ENCODE peak calls at places on chromosome 22, in nine cellular contexts. J, K, Q, V, I, S, Z, L and E are unnamed samples.

GRCh38 chr22:48940266-48940987 is 887.2 kb downstream of the BRD1 start:
- DNase-seq in J (no peak), K (no peak), Q (no peak), V (peak), I (no peak), S (no peak), Z (no peak), L (no peak), E (peak)

GRCh38 chr22:22684605-22685561 is 40.5 kb downstream of the GGTLC2 start:
- DNase-seq in J (no peak), K (no peak), Q (peak), V (no peak), I (no peak), S (peak), Z (no peak), L (peak), E (no peak)

GRCh38 chr22:19799322-19800190 is 39.0 kb downstream of the TBX1 start:
- DNase-seq in J (no peak), K (no peak), Q (no peak), V (no peak), I (peak), S (peak), Z (no peak), L (peak), E (peak)

GRCh38 chr22:22773979-22774738 is 113.5 kb upstream of the IGLL5 start:
- DNase-seq in J (no peak), K (no peak), Q (no peak), V (no peak), I (no peak), S (no peak), Z (no peak), L (no peak), E (no peak)

GRCh38 chr22:20559174-20559760 is 51.9 kb downstream of the MED15 start:
- DNase-seq in J (no peak), K (no peak), Q (no peak), V (no peak), I (no peak), S (no peak), Z (no peak), L (no peak), E (no peak)

GRCh38 chr22:49449377-49449776 is 378.3 kb downstream of the BRD1 start:
- DNase-seq in J (no peak), K (no peak), Q (no peak), V (no peak), I (no peak), S (no peak), Z (no peak), L (no peak), E (no peak)

GRCh38 chr22:50326959-50327710 is at the start of gene DENND6B:
- DNase-seq in J (peak), K (peak), Q (peak), V (peak), I (peak), S (peak), Z (peak), L (peak), E (peak)

GRCh38 chr22:49551446-49551845 is 276.2 kb downstream of the BRD1 start:
- DNase-seq in J (no peak), K (no peak), Q (no peak), V (peak), I (no peak), S (no peak), Z (no peak), L (no peak), E (peak)

GRCh38 chr22:26722159-26722558 is 64.8 kb downstream of the MIAT start:
- DNase-seq in J (no peak), K (no peak), Q (no peak), V (no peak), I (no peak), S (peak), Z (no peak), L (peak), E (no peak)

GRCh38 chr22:17774206-17774927 is at the start of gene BID:
- DNase-seq in J (peak), K (peak), Q (peak), V (peak), I (peak), S (peak), Z (no peak), L (peak), E (no peak)

GRCh38 chr22:25219948-25220442 is 556 bp downstream of the CRYBB2 start:
- DNase-seq in J (no peak), K (no peak), Q (no peak), V (no peak), I (no peak), S (no peak), Z (no peak), L (no peak), E (no peak)

GRCh38 chr22:33853200-33854097 is 66.8 kb downstream of the LARGE1 start:
- DNase-seq in J (no peak), K (no peak), Q (peak), V (peak), I (peak), S (peak), Z (peak), L (peak), E (no peak)

GRCh38 chr22:44497904-44498242 is at the start of gene RTL6:
- DNase-seq in J (no peak), K (no peak), Q (no peak), V (no peak), I (no peak), S (peak), Z (no peak), L (no peak), E (no peak)

GRCh38 chr22:45008853-45009751 is 703 bp downstream of the PHF21B start:
- DNase-seq in J (no peak), K (no peak), Q (peak), V (no peak), I (no peak), S (no peak), Z (no peak), L (peak), E (no peak)

GRCh38 chr22:47592791-47593190 is 830.3 kb downstream of the TBC1D22A start:
- DNase-seq in J (no peak), K (no peak), Q (no peak), V (peak), I (no peak), S (no peak), Z (no peak), L (no peak), E (no peak)

GRCh38 chr22:22931557-22932270 is 44.1 kb downstream of the IGLL5 start:
- DNase-seq in J (no peak), K (no peak), Q (no peak), V (no peak), I (no peak), S (no peak), Z (no peak), L (no peak), E (no peak)

GRCh38 chr22:49976439-49977175 is 16.0 kb downstream of the PIM3 start:
- DNase-seq in J (no peak), K (no peak), Q (no peak), V (peak), I (no peak), S (no peak), Z (no peak), L (no peak), E (no peak)

GRCh38 chr22:43554259-43554636 is 142.4 kb downstream of the MPPED1 start:
- DNase-seq in J (no peak), K (no peak), Q (no peak), V (no peak), I (no peak), S (no peak), Z (no peak), L (no peak), E (no peak)

GRCh38 chr22:19109198-19110063 is 12.8 kb downstream of the DGCR2 start:
- DNase-seq in J (peak), K (peak), Q (peak), V (peak), I (no peak), S (peak), Z (no peak), L (peak), E (no peak)

GRCh38 chr22:46462726-46463371 is 74.6 kb downstream of the CELSR1 start:
- DNase-seq in J (no peak), K (no peak), Q (no peak), V (no peak), I (no peak), S (peak), Z (no peak), L (peak), E (no peak)

DNA sequence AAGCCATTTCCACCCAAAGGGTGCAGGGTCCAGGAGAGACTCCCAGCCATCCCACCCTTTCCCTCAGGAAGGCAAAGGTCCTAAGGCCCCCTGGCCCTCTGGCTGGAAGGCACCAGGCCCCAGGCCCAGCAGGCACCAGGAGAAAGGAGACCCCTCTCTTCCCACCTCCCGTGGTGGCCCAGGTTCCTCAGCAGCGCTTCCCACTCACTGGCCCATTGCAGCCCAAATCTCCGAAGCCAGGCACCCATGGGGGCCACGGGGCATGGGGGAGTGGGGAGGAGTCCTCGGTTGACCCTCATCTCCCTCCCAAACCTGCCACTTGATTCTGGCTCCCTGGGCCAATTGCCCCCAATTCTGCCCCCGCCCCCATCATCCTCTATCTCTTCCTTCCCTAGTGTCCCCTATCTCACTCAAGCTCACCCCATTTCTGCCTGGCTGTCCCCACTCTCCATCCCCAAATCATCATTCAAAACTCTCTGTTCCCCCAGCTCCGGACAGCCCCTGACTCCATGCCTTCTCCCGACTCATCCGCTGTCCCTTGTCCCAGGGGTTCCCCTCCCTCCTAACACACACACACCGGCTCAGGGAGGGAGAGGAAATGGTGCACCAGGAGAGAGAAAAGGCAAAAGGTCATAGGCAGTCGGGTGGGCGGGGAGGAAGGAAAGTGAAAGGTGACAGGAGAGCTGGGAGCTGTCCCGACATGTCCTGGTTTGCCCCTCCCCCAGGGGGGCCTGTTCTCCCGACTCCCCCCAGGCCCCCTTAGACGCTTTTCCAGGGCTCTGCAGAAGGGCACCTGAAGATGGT is 1.2 kb downstream of the LIF start:
- DNase-seq in J (no peak), K (no peak), Q (peak), V (no peak), I (no peak), S (no peak), Z (no peak), L (no peak), E (no peak)
- H3K4me3 ChIP-seq in J (peak), K (peak), Q (peak), V (peak), I (peak), S (peak), Z (peak), L (peak), E (peak)

GRCh38 chr22:40239345-40239683 is 61.6 kb downstream of the TNRC6B start:
- DNase-seq in J (no peak), K (no peak), Q (no peak), V (no peak), I (no peak), S (no peak), Z (no peak), L (no peak), E (no peak)
- H3K4me3 ChIP-seq in J (no peak), K (no peak), Q (no peak), V (no peak), I (no peak), S (no peak), Z (no peak), L (no peak), E (no peak)

GRCh38 chr22:29329581-29329980 is 14.1 kb upstream of the RASL10A start:
- DNase-seq in J (no peak), K (no peak), Q (no peak), V (no peak), I (no peak), S (no peak), Z (no peak), L (no peak), E (no peak)
- H3K4me3 ChIP-seq in J (no peak), K (no peak), Q (no peak), V (no peak), I (no peak), S (no peak), Z (no peak), L (no peak), E (no peak)

GRCh38 chr22:37404126-37404525 is 23.2 kb downstream of the ELFN2 start:
- DNase-seq in J (no peak), K (no peak), Q (no peak), V (no peak), I (no peak), S (no peak), Z (no peak), L (no peak), E (no peak)

GRCh38 chr22:37403267-37403960 is 23.9 kb downstream of the ELFN2 start:
- DNase-seq in J (no peak), K (no peak), Q (no peak), V (no peak), I (no peak), S (no peak), Z (no peak), L (no peak), E (no peak)

GRCh38 chr22:37401401-37401859 is 25.8 kb downstream of the ELFN2 start:
- DNase-seq in J (no peak), K (no peak), Q (no peak), V (no peak), I (peak), S (peak), Z (no peak), L (peak), E (no peak)

GRCh38 chr22:37401861-37402506 is 25.3 kb downstream of the ELFN2 start:
- DNase-seq in J (no peak), K (no peak), Q (no peak), V (no peak), I (no peak), S (no peak), Z (no peak), L (peak), E (no peak)

DNA sequence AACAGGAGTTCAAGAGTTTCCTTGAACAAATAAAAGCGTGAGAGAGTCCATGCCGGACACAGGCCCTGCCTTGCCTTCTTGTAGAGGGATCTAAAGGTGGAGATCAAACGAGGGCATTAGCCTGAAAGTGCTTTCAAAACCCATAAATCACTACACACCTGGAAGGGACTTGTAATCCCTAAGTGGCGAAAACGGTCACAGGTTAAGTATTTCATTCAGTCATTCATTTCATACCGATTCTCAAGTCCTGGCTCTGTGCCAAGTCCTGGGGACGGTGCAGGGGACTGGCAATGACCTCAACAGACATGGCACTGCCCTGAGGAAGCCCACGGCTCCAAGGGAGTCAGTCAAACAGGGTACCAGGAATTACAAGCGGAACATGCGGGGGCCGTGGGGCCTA is 26.6 kb downstream of the ELFN2 start:
- DNase-seq in J (no peak), K (no peak), Q (no peak), V (no peak), I (no peak), S (no peak), Z (no peak), L (no peak), E (no peak)
- H3K4me3 ChIP-seq in J (no peak), K (no peak), Q (no peak), V (no peak), I (no peak), S (no peak), Z (no peak), L (no peak), E (no peak)

DNA sequence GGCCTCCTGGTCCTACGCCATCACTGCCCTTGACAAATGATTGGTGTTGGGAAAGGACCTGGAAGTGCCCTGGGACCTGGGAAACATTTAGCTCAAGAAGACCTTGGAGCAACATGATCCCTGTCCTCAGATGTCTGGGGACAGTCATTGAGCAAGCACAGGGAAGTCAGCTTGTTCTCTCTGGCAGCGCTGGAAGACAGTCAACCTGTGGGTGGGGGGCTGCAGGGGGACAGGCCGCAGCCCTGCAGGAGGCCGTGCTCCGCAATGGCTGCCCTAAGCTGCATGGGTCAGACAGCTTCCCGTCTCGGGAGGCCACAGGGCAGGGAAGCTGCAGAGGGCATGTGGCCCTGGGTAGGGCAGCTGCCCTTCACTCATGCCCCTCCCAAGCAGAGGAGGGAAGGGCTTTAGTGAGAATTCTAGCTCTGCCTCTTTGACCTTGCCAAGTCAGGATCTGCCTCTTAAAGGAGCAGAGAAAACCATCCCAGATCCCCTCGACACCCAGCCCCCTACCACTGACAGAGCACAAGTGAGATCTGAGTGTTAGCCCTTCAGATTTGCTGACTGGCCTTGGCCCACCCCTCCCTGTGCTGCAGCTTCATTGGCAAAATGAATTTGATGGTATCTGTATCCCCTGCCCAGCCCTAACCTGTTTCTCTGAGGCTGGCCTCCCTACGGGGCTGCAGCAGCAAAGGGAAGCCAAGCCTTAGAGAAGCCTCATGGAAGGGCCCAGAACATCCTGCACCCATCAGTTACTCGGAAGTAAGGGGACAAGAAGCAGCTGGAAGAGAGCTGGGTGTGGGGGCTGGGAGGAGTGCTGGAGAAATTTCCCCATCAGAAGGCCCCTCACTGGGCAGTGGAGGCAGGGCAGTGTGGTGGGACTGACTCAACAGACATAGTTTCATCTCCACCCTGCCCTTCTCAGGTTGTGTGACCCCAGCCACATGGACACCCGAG is 6.2 kb upstream of the SREBF2 start:
- DNase-seq in J (no peak), K (no peak), Q (no peak), V (no peak), I (no peak), S (no peak), Z (no peak), L (no peak), E (no peak)
- H3K4me3 ChIP-seq in J (no peak), K (no peak), Q (no peak), V (no peak), I (no peak), S (no peak), Z (no peak), L (no peak), E (no peak)

GRCh38 chr22:32799516-32799915 is 2.0 kb upstream of the TIMP3 start:
- DNase-seq in J (no peak), K (no peak), Q (no peak), V (no peak), I (no peak), S (no peak), Z (no peak), L (no peak), E (no peak)

GRCh38 chr22:32801436-32802290 is at the start of gene TIMP3:
- DNase-seq in J (no peak), K (no peak), Q (no peak), V (peak), I (peak), S (peak), Z (no peak), L (peak), E (peak)

GRCh38 chr22:32801001-32801435 is 487 bp upstream of the TIMP3 start:
- DNase-seq in J (no peak), K (no peak), Q (no peak), V (no peak), I (no peak), S (no peak), Z (no peak), L (no peak), E (no peak)

GRCh38 chr22:32802291-32802826 is 854 bp downstream of the TIMP3 start:
- DNase-seq in J (no peak), K (no peak), Q (no peak), V (no peak), I (no peak), S (no peak), Z (no peak), L (peak), E (no peak)

GRCh38 chr22:32800158-32800557 is 1.3 kb upstream of the TIMP3 start:
- DNase-seq in J (no peak), K (no peak), Q (no peak), V (no peak), I (no peak), S (no peak), Z (no peak), L (no peak), E (no peak)
- H3K4me3 ChIP-seq in J (no peak), K (no peak), Q (no peak), V (no peak), I (no peak), S (no peak), Z (no peak), L (no peak), E (no peak)

DNA sequence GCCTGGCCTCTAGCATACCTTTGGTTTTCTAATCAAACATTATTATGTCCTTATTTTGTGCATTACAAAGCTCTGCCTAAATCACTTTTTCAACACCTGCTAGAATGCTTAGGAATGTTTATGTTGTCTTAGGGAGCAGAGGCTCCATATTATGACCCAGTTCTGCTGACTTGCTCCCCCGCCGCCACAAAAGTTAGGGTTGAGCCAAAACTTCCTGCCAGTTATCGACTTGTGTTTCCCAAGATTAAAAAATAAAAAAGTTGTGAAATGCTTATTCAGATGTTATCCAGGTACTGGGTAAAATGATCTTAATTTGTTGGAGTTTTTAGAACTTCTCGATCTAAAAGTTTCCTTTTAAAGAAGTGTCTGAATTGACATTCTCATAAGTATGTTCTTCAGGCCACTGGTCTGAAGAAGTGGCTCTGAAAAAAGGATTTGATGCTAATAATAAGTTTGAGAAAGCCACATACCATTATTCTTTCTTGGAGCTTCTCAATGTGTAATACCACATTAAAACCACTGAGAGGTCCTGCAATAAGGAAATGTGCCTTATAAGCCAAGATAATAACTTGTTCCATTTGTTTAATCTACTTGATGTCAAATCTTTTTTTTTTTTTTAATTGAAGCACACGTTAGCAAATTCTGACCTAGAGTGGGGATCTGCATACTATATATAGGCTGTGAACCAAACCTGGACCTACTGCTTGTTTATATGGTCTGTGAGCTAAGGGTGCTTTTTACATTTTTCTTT is 2.2 kb downstream of the RNF185 start:
- DNase-seq in J (no peak), K (no peak), Q (no peak), V (peak), I (no peak), S (no peak), Z (no peak), L (no peak), E (no peak)
- H3K4me3 ChIP-seq in J (no peak), K (no peak), Q (peak), V (peak), I (no peak), S (no peak), Z (no peak), L (no peak), E (peak)